ENCODE peak calls at places on chromosomes 7 and 10, in five cellular contexts. E, Q, J, O and N are unnamed samples.

GRCh38 chr10:15725603-15726002 is 5.9 kb upstream of the ITGA8 start:
- DNase-seq in E (peak), Q (no peak), J (peak), O (no peak), N (no peak)

GRCh38 chr10:69506834-69507643 is 55.8 kb downstream of the TSPAN15 start:
- DNase-seq in E (peak), Q (no peak), J (peak), O (no peak), N (peak)

GRCh38 chr10:117016271-117016670 is 11.3 kb upstream of the SHTN1 start:
- DNase-seq in E (no peak), Q (no peak), J (no peak), O (no peak), N (no peak)

GRCh38 chr7:77421273-77421672 is 5.1 kb upstream of the GSAP start:
- DNase-seq in E (no peak), Q (no peak), J (no peak), O (no peak), N (no peak)

GRCh38 chr7:9625953-9626352 is 1192.5 kb downstream of the NXPH1 start:
- DNase-seq in E (no peak), Q (no peak), J (no peak), O (no peak), N (no peak)

GRCh38 chr7:107593025-107593410 is 13.0 kb downstream of the BCAP29 start:
- DNase-seq in E (no peak), Q (no peak), J (no peak), O (no peak), N (no peak)

GRCh38 chr7:71829499-71829898 is 582.6 kb downstream of the CALN1 start:
- DNase-seq in E (no peak), Q (no peak), J (no peak), O (no peak), N (no peak)

GRCh38 chr7:101698964-101699363 is 69.9 kb upstream of the MYL10 start:
- DNase-seq in E (peak), Q (no peak), J (no peak), O (no peak), N (no peak)

GRCh38 chr10:35447693-35448407 is 111.5 kb downstream of the CCNY start:
- DNase-seq in E (no peak), Q (no peak), J (peak), O (no peak), N (peak)